ENCODE peak calls at places on chromosomes 6 and 20, in nine cellular contexts. J is HCT116, S is GM12878, H is uterus, P is Peyer's patch, T is prostate gland, F is K562, K is spleen, C is NB4. U is an unnamed sample.

GRCh38 chr20:9409981-9410380 is 104.4 kb upstream of the LAMP5 start:
- DNase-seq in J (no peak), S (no peak), H (no peak), P (no peak), T (no peak), F (no peak), K (no peak), C (no peak), U (no peak)

GRCh38 chr6:143196525-143197225 is 136.0 kb downstream of the AIG1 start:
- DNase-seq in J (no peak), S (no peak), H (no peak), P (no peak), T (no peak), F (peak; percentile 27), K (no peak), C (no peak), U (no peak)

GRCh38 chr6:87396595-87397392 is 11.0 kb upstream of the CFAP206 start:
- DNase-seq in J (no peak), S (no peak), H (no peak), P (no peak), T (no peak), F (peak; percentile 11), K (no peak), C (peak; percentile 90), U (no peak)

GRCh38 chr20:44785768-44786167 is 24.6 kb downstream of the RIMS4 start:
- DNase-seq in J (no peak), S (no peak), H (no peak), P (no peak), T (no peak), F (no peak), K (no peak), C (no peak), U (no peak)

GRCh38 chr6:137155830-137156229 is 17.6 kb downstream of the IL22RA2 start:
- DNase-seq in J (no peak), S (peak; percentile 48), H (no peak), P (no peak), T (no peak), F (peak; percentile 31), K (no peak), C (peak; percentile 90), U (peak; percentile 47)

GRCh38 chr6:158031445-158032353 is 50.0 kb downstream of the SYNJ2 start:
- DNase-seq in J (peak; percentile 54), S (no peak), H (no peak), P (no peak), T (no peak), F (peak; percentile 82), K (no peak), C (peak; percentile 95), U (no peak)

GRCh38 chr6:124190256-124190655 is 386.6 kb downstream of the NKAIN2 start:
- DNase-seq in J (no peak), S (no peak), H (no peak), P (no peak), T (no peak), F (no peak), K (no peak), C (no peak), U (no peak)

GRCh38 chr20:38859070-38859690 is 53.7 kb downstream of the PPP1R16B start:
- DNase-seq in J (no peak), S (no peak), H (no peak), P (no peak), T (no peak), F (peak; percentile 83), K (no peak), C (peak; percentile 76), U (no peak)

GRCh38 chr20:33554914-33555420 is 65.1 kb downstream of the CBFA2T2 start:
- DNase-seq in J (peak; percentile 24), S (peak; percentile 94), H (no peak), P (no peak), T (peak; percentile 74), F (peak; percentile 25), K (no peak), C (peak; percentile 68), U (no peak)

GRCh38 chr6:111480988-111481830 is 1.8 kb downstream of the REV3L start:
- DNase-seq in J (no peak), S (no peak), H (no peak), P (no peak), T (no peak), F (peak; percentile 47), K (no peak), C (no peak), U (no peak)

GRCh38 chr6:57242505-57242904 is 20.4 kb upstream of the RAB23 start:
- DNase-seq in J (no peak), S (no peak), H (no peak), P (no peak), T (no peak), F (no peak), K (no peak), C (no peak), U (no peak)

GRCh38 chr20:24034820-24035219 is 46.2 kb upstream of the GGTLC1 start:
- DNase-seq in J (no peak), S (no peak), H (no peak), P (no peak), T (peak; percentile 15), F (no peak), K (no peak), C (no peak), U (no peak)

GRCh38 chr20:36507746-36508145 is 33.6 kb upstream of the MYL9 start:
- DNase-seq in J (no peak), S (no peak), H (no peak), P (peak; percentile 26), T (no peak), F (no peak), K (no peak), C (no peak), U (no peak)

GRCh38 chr20:58810116-58810878 is 40.4 kb downstream of the GNAS-AS1 start:
- DNase-seq in J (peak; percentile 1), S (no peak), H (no peak), P (no peak), T (no peak), F (no peak), K (no peak), C (peak; percentile 94), U (no peak)

GRCh38 chr20:23163562-23163961 is 77.4 kb upstream of the CD93 start:
- DNase-seq in J (no peak), S (no peak), H (no peak), P (no peak), T (no peak), F (no peak), K (peak; percentile 31), C (no peak), U (no peak)

GRCh38 chr20:50790651-50791277 is 4.1 kb upstream of the BCAS4 start:
- DNase-seq in J (peak; percentile 82), S (peak; percentile 51), H (peak; percentile 85), P (peak; percentile 93), T (peak; percentile 90), F (peak; percentile 96), K (peak; percentile 95), C (peak; percentile 94), U (peak; percentile 93)
- H3K4me3 ChIP-seq in J (no peak overlapping the region), S (no peak overlapping the region), H (no peak overlapping the region), P (no peak overlapping the region), T (no peak overlapping the region), F (no peak overlapping the region), K (no peak overlapping the region), C (no peak overlapping the region), U (peak overlapping the region; percentile 58)

DNA sequence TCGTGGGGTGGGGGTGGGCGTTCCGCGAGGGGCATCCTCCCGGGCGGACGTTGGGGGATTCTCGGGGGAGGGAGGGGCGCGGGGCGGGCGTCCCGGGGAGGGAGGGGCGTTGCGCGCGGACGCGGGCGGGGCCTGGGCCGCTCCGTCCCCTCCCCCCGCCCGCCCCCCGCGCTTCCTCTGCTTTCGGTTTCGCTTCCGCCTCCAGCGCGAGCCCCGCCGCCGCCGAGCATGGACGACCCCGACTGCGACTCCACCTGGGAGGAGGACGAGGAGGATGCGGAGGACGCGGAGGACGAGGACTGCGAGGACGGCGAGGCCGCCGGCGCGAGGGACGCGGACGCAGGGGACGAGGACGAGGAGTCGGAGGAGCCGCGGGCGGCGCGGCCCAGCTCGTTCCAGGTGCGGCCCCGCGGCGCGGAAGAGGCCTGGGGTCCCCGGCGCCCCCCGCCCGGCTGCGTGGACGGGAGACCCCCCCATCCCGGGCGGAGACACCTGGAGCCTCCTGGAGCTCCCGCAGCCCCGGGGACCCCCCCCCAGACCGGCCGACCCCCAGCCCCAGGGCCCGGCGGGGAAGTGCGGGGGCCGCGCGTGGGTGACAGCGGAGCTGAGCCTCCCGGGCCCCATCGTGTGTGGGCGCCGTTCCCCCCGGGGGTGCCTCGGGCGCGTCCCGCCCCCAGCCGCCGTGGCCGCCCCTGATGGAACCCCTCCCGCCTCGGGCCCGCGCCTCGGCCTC is at the start of gene OGFR:
- DNase-seq in J (no peak), S (no peak), H (peak; percentile 69), P (peak; percentile 85), T (peak; percentile 62), F (peak; percentile 76), K (peak; percentile 94), C (peak; percentile 83), U (no peak)
- TF ChIP-seq POLR2A in J (peak; percentile 26), S (peak; percentile 93), H (peak; percentile 45), P (peak; percentile 56), T (peak; percentile 71), F (peak; percentile 42), K (peak; percentile 80), C (peak; percentile 58), U (no peak)

DNA sequence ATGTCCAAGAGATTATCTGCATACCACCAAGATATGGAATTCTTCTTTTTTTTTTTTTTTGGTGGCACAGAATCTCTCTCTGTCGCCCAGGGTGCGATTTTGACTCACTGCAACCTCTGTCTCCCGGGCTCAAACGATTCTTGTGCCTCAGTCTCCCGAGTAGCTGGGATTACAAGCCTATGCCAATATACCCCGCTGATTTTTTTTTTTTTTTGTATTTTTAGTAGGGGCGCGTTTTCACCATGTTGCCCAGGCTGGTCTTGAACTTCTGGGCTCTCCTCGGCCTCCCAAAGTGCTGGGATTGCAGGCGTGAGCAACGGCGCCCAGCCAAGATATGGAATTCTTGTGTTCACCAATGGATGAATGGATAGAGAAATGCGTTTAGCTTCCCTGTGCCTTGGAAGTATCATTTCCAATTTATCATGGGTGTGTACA is 31.0 kb downstream of the POM121L2 start:
- DNase-seq in J (peak; percentile 35), S (no peak), H (no peak), P (no peak), T (no peak), F (peak; percentile 54), K (no peak), C (no peak), U (no peak)
- H3K4me3 ChIP-seq in J (peak overlapping the region; percentile 40), S (no peak overlapping the region), H (no peak overlapping the region), P (no peak overlapping the region), T (no peak overlapping the region), F (peak overlapping the region; percentile 58), K (no peak overlapping the region), C (peak overlapping the region; percentile 61), U (no peak overlapping the region)

GRCh38 chr6:12009180-12009748 is 2.8 kb upstream of the HIVEP1 start:
- DNase-seq in J (no peak), S (no peak), H (no peak), P (no peak), T (no peak), F (no peak), K (no peak), C (no peak), U (no peak)

GRCh38 chr6:12009904-12010634 is 2.0 kb upstream of the HIVEP1 start:
- DNase-seq in J (no peak), S (no peak), H (no peak), P (no peak), T (no peak), F (no peak), K (no peak), C (no peak), U (no peak)

GRCh38 chr6:12010635-12011275 is 1.4 kb upstream of the HIVEP1 start:
- DNase-seq in J (no peak), S (no peak), H (peak; percentile 69), P (peak; percentile 83), T (peak; percentile 66), F (peak; percentile 71), K (peak; percentile 94), C (peak; percentile 75), U (peak; percentile 62)

GRCh38 chr6:12007915-12008286 is 4.2 kb upstream of the HIVEP1 start:
- DNase-seq in J (no peak), S (no peak), H (no peak), P (no peak), T (no peak), F (no peak), K (no peak), C (no peak), U (no peak)

GRCh38 chr6:12008366-12009179 is 3.5 kb upstream of the HIVEP1 start:
- DNase-seq in J (peak; percentile 49), S (peak; percentile 43), H (peak; percentile 66), P (peak; percentile 92), T (peak; percentile 80), F (peak; percentile 94), K (peak; percentile 96), C (peak; percentile 86), U (peak; percentile 58)
- TF ChIP-seq POLR2A in J (no peak), S (peak; percentile 92), H (no peak), P (peak; percentile 57), T (peak; percentile 22), F (peak; percentile 94), K (no peak), C (peak; percentile 27), U (peak; percentile 14)